ENCODE peak calls at places on chromosome 2, in nine cellular contexts. One of them, this sample, is unnamed.
A peak's percentile ranks its signal among the peaks of the same experiment; 100 is the strongest.

GRCh38 chr2:118902279-118903028 is 39.5 kb upstream of the MARCO start:
- DNase-seq in heart left ventricle: no peak
- DNase-seq in cardiac muscle cell: no peak
- DNase-seq in neuronal stem cell: no peak
- DNase-seq in A549: no peak
- DNase-seq in IMR-90: no peak
- DNase-seq in mesendoderm: no peak
- DNase-seq in AG10803: no peak
- DNase-seq in kidney epithelial cell: no peak
- DNase-seq in this sample: peak; percentile 19

GRCh38 chr2:96265840-96266569 is at the start of the genes CIAO1 and TMEM127:
- DNase-seq in heart left ventricle: peak; percentile 99
- DNase-seq in cardiac muscle cell: peak; percentile 99
- DNase-seq in neuronal stem cell: peak; percentile 97
- DNase-seq in A549: peak; percentile 98
- DNase-seq in IMR-90: peak; percentile 98
- DNase-seq in mesendoderm: peak; percentile 99
- DNase-seq in AG10803: peak; percentile 98
- DNase-seq in kidney epithelial cell: peak; percentile 85
- DNase-seq in this sample: peak; percentile 93

GRCh38 chr2:128499367-128500135 is 180.9 kb upstream of the HS6ST1 start:
- DNase-seq in heart left ventricle: peak; percentile 6
- DNase-seq in cardiac muscle cell: no peak
- DNase-seq in neuronal stem cell: no peak
- DNase-seq in A549: no peak
- DNase-seq in IMR-90: no peak
- DNase-seq in mesendoderm: no peak
- DNase-seq in AG10803: no peak
- DNase-seq in kidney epithelial cell: no peak
- DNase-seq in this sample: no peak

GRCh38 chr2:72236445-72237067 is 88.9 kb upstream of the CYP26B1 start:
- DNase-seq in heart left ventricle: no peak
- DNase-seq in cardiac muscle cell: peak; percentile 80
- DNase-seq in neuronal stem cell: no peak
- DNase-seq in A549: peak; percentile 56
- DNase-seq in IMR-90: peak; percentile 75
- DNase-seq in mesendoderm: peak; percentile 76
- DNase-seq in AG10803: peak; percentile 93
- DNase-seq in kidney epithelial cell: peak; percentile 21
- DNase-seq in this sample: no peak

GRCh38 chr2:109558076-109558882 is 55.5 kb downstream of the SEPTIN10 start:
- DNase-seq in heart left ventricle: no peak
- DNase-seq in cardiac muscle cell: peak; percentile 87
- DNase-seq in neuronal stem cell: no peak
- DNase-seq in A549: peak; percentile 87
- DNase-seq in IMR-90: peak; percentile 83
- DNase-seq in mesendoderm: peak; percentile 56
- DNase-seq in AG10803: peak; percentile 73
- DNase-seq in kidney epithelial cell: peak; percentile 60
- DNase-seq in this sample: no peak

GRCh38 chr2:10306901-10307463 is 4.3 kb downstream of the HPCAL1 start:
- DNase-seq in heart left ventricle: no peak
- DNase-seq in cardiac muscle cell: no peak
- DNase-seq in neuronal stem cell: no peak
- DNase-seq in A549: no peak
- DNase-seq in IMR-90: no peak
- DNase-seq in mesendoderm: no peak
- DNase-seq in AG10803: no peak
- DNase-seq in kidney epithelial cell: no peak
- DNase-seq in this sample: no peak

GRCh38 chr2:84971799-84972790 is 1.1 kb downstream of the KCMF1 start:
- DNase-seq in heart left ventricle: peak; percentile 57
- DNase-seq in cardiac muscle cell: peak; percentile 56
- DNase-seq in neuronal stem cell: no peak
- DNase-seq in A549: peak; percentile 46
- DNase-seq in IMR-90: peak; percentile 42
- DNase-seq in mesendoderm: peak; percentile 59
- DNase-seq in AG10803: peak; percentile 42
- DNase-seq in kidney epithelial cell: no peak
- DNase-seq in this sample: no peak

GRCh38 chr2:228786932-228787331 is 484.2 kb downstream of the PID1 start:
- DNase-seq in heart left ventricle: no peak
- DNase-seq in cardiac muscle cell: no peak
- DNase-seq in neuronal stem cell: no peak
- DNase-seq in A549: no peak
- DNase-seq in IMR-90: no peak
- DNase-seq in mesendoderm: no peak
- DNase-seq in AG10803: no peak
- DNase-seq in kidney epithelial cell: no peak
- DNase-seq in this sample: no peak

GRCh38 chr2:11481426-11481788 is 15.4 kb upstream of the E2F6 start:
- DNase-seq in heart left ventricle: no peak
- DNase-seq in cardiac muscle cell: no peak
- DNase-seq in neuronal stem cell: no peak
- DNase-seq in A549: no peak
- DNase-seq in IMR-90: no peak
- DNase-seq in mesendoderm: no peak
- DNase-seq in AG10803: no peak
- DNase-seq in kidney epithelial cell: no peak
- DNase-seq in this sample: no peak

GRCh38 chr2:11483806-11484147 is 17.8 kb upstream of the E2F6 start:
- DNase-seq in heart left ventricle: no peak
- DNase-seq in cardiac muscle cell: no peak
- DNase-seq in neuronal stem cell: no peak
- DNase-seq in A549: no peak
- DNase-seq in IMR-90: no peak
- DNase-seq in mesendoderm: no peak
- DNase-seq in AG10803: no peak
- DNase-seq in kidney epithelial cell: no peak
- DNase-seq in this sample: no peak

GRCh38 chr2:11481789-11482472 is 16.0 kb upstream of the E2F6 start:
- DNase-seq in heart left ventricle: no peak
- DNase-seq in cardiac muscle cell: no peak
- DNase-seq in neuronal stem cell: no peak
- DNase-seq in A549: no peak
- DNase-seq in IMR-90: no peak
- DNase-seq in mesendoderm: peak; percentile 35
- DNase-seq in AG10803: no peak
- DNase-seq in kidney epithelial cell: no peak
- DNase-seq in this sample: no peak

GRCh38 chr2:11480859-11481258 is 14.9 kb upstream of the E2F6 start:
- DNase-seq in heart left ventricle: no peak
- DNase-seq in cardiac muscle cell: no peak
- DNase-seq in neuronal stem cell: no peak
- DNase-seq in A549: no peak
- DNase-seq in IMR-90: no peak
- DNase-seq in mesendoderm: no peak
- DNase-seq in AG10803: no peak
- DNase-seq in kidney epithelial cell: no peak
- DNase-seq in this sample: no peak

DNA sequence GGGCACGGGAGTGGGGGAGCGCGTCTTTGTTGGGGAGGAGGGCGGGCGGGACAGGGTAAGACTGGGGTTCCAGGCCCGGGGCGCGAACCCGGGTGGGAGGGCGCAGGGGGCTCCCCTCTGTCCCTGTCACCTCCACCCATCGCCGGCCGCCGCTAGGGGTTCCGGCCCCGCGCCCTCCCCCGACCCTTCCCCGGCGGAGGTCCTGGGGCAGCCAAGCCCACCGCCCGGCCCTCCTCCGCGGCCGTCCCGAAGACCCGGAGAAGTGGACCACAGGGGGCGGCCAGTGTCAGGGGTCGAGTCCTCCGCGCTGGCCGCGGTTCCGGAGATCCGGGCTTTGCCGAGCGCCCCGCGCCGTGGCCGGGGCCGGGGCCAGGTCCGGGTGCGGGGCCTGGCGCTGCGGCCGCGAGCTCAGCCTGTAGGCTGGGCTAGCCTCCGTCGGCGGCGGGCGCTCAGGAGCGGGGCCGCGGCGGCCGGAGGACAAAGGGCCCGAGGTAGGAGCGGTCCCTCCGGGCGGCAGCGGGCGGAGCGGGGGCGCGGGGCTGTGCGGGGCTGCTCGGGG is 16.6 kb upstream of the E2F6 start:
- DNase-seq in heart left ventricle: peak; percentile 42
- DNase-seq in cardiac muscle cell: no peak
- DNase-seq in neuronal stem cell: peak; percentile 89
- DNase-seq in A549: no peak
- DNase-seq in IMR-90: no peak
- DNase-seq in mesendoderm: peak; percentile 91
- DNase-seq in AG10803: no peak
- DNase-seq in kidney epithelial cell: no peak
- DNase-seq in this sample: no peak
- H3K4me3 ChIP-seq in heart left ventricle: peak overlapping the region; percentile 58
- H3K4me3 ChIP-seq in cardiac muscle cell: peak overlapping the region; percentile 82
- H3K4me3 ChIP-seq in neuronal stem cell: peak overlapping the region; percentile 100
- H3K4me3 ChIP-seq in A549: peak overlapping the region; percentile 73
- H3K4me3 ChIP-seq in IMR-90: peak overlapping the region; percentile 43
- H3K4me3 ChIP-seq in mesendoderm: peak overlapping the region; percentile 83
- H3K4me3 ChIP-seq in AG10803: no peak overlapping the region
- H3K4me3 ChIP-seq in kidney epithelial cell: peak overlapping the region; percentile 47
- H3K4me3 ChIP-seq in this sample: no peak overlapping the region

DNA sequence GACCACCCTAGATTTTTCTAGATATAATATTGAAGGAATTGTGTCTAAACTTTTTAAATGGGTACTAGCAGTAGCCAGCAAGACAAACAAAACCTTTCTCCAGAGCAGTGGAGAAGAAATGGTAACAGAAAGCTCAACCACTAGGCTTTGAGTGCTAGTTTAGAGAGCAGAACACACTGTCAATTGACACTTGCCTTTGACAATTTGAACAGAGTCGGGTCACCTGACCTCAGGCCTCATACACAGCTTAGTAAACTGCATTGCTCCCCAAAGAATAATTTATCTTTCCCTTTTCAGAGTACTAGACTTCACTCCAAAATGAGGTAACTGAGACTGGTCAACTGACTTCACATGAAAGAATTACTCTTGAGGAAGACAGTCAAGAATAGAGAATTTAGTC is 48.6 kb downstream of the FIGN start:
- DNase-seq in heart left ventricle: no peak
- DNase-seq in cardiac muscle cell: no peak
- DNase-seq in neuronal stem cell: no peak
- DNase-seq in A549: no peak
- DNase-seq in IMR-90: no peak
- DNase-seq in mesendoderm: no peak
- DNase-seq in AG10803: no peak
- DNase-seq in kidney epithelial cell: no peak
- DNase-seq in this sample: no peak
- H3K4me3 ChIP-seq in heart left ventricle: no peak overlapping the region
- H3K4me3 ChIP-seq in cardiac muscle cell: no peak overlapping the region
- H3K4me3 ChIP-seq in neuronal stem cell: no peak overlapping the region
- H3K4me3 ChIP-seq in A549: no peak overlapping the region
- H3K4me3 ChIP-seq in IMR-90: no peak overlapping the region
- H3K4me3 ChIP-seq in mesendoderm: no peak overlapping the region
- H3K4me3 ChIP-seq in AG10803: no peak overlapping the region
- H3K4me3 ChIP-seq in kidney epithelial cell: no peak overlapping the region
- H3K4me3 ChIP-seq in this sample: no peak overlapping the region

GRCh38 chr2:1611886-1612285 is 132.4 kb downstream of the PXDN start:
- DNase-seq in heart left ventricle: no peak
- DNase-seq in cardiac muscle cell: no peak
- DNase-seq in neuronal stem cell: no peak
- DNase-seq in A549: no peak
- DNase-seq in IMR-90: no peak
- DNase-seq in mesendoderm: no peak
- DNase-seq in AG10803: no peak
- DNase-seq in kidney epithelial cell: no peak
- DNase-seq in this sample: no peak

GRCh38 chr2:1614564-1614963 is 129.8 kb downstream of the PXDN start:
- DNase-seq in heart left ventricle: no peak
- DNase-seq in cardiac muscle cell: no peak
- DNase-seq in neuronal stem cell: no peak
- DNase-seq in A549: no peak
- DNase-seq in IMR-90: no peak
- DNase-seq in mesendoderm: no peak
- DNase-seq in AG10803: no peak
- DNase-seq in kidney epithelial cell: no peak
- DNase-seq in this sample: no peak

GRCh38 chr2:1613731-1614354 is 130.5 kb downstream of the PXDN start:
- DNase-seq in heart left ventricle: no peak
- DNase-seq in cardiac muscle cell: peak; percentile 54
- DNase-seq in neuronal stem cell: no peak
- DNase-seq in A549: no peak
- DNase-seq in IMR-90: peak; percentile 45
- DNase-seq in mesendoderm: peak; percentile 68
- DNase-seq in AG10803: peak; percentile 35
- DNase-seq in kidney epithelial cell: no peak
- DNase-seq in this sample: no peak

GRCh38 chr2:1612391-1613077 is 131.8 kb downstream of the PXDN start:
- DNase-seq in heart left ventricle: no peak
- DNase-seq in cardiac muscle cell: no peak
- DNase-seq in neuronal stem cell: no peak
- DNase-seq in A549: no peak
- DNase-seq in IMR-90: no peak
- DNase-seq in mesendoderm: no peak
- DNase-seq in AG10803: no peak
- DNase-seq in kidney epithelial cell: no peak
- DNase-seq in this sample: no peak

DNA sequence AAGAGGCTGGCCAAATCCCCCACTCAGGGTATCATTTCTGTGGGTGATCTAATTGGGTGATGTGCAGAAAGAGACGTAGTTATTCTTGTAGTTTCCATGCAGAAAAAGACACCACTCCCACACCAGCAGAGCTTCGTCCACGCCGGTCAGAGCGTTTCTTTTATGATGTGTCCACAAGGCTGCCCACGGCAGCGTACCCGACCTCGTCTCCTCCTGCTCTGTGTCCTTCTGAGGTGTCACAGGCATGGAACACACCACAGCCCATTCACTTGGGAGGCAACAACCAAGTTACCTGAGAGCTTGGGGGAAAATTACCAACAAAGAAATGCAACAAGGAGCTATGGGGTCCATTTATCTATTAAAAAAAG is 131.3 kb downstream of the PXDN start:
- DNase-seq in heart left ventricle: no peak
- DNase-seq in cardiac muscle cell: no peak
- DNase-seq in neuronal stem cell: no peak
- DNase-seq in A549: no peak
- DNase-seq in IMR-90: no peak
- DNase-seq in mesendoderm: no peak
- DNase-seq in AG10803: no peak
- DNase-seq in kidney epithelial cell: no peak
- DNase-seq in this sample: no peak
- H3K4me3 ChIP-seq in heart left ventricle: no peak overlapping the region
- H3K4me3 ChIP-seq in cardiac muscle cell: no peak overlapping the region
- H3K4me3 ChIP-seq in neuronal stem cell: no peak overlapping the region
- H3K4me3 ChIP-seq in A549: no peak overlapping the region
- H3K4me3 ChIP-seq in IMR-90: no peak overlapping the region
- H3K4me3 ChIP-seq in mesendoderm: no peak overlapping the region
- H3K4me3 ChIP-seq in AG10803: no peak overlapping the region
- H3K4me3 ChIP-seq in kidney epithelial cell: no peak overlapping the region
- H3K4me3 ChIP-seq in this sample: no peak overlapping the region

DNA sequence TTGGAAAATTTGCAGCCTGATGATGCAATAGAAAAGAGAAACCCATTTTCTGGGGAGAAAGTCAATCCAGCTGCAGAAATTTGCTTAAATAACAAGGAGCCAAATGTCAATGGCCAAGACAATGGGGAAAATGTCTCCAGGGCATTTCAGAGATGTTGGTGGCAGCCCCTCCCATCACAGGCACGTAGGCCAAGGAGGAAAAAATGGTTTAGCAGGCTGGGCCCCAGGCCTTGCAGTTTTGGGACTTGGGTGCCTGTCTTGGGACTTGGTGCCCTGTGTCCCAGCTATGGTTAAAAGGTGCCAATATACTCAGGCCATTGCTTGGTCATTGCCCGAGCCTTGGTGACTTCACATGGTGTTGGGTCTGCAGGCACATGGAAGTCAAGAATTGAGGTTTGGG is 368.2 kb downstream of the ERBB4 start:
- DNase-seq in heart left ventricle: no peak
- DNase-seq in cardiac muscle cell: no peak
- DNase-seq in neuronal stem cell: no peak
- DNase-seq in A549: no peak
- DNase-seq in IMR-90: no peak
- DNase-seq in mesendoderm: no peak
- DNase-seq in AG10803: no peak
- DNase-seq in kidney epithelial cell: no peak
- DNase-seq in this sample: no peak
- H3K4me3 ChIP-seq in heart left ventricle: no peak overlapping the region
- H3K4me3 ChIP-seq in cardiac muscle cell: no peak overlapping the region
- H3K4me3 ChIP-seq in neuronal stem cell: no peak overlapping the region
- H3K4me3 ChIP-seq in A549: no peak overlapping the region
- H3K4me3 ChIP-seq in IMR-90: no peak overlapping the region
- H3K4me3 ChIP-seq in mesendoderm: no peak overlapping the region
- H3K4me3 ChIP-seq in AG10803: no peak overlapping the region
- H3K4me3 ChIP-seq in kidney epithelial cell: no peak overlapping the region
- H3K4me3 ChIP-seq in this sample: no peak overlapping the region

This sample was measured in Jurkat, Clone E6-1.